ENCODE peak calls at places on chromosomes 4 and X, in nine cellular contexts. One of them, this sample, is unnamed.

GRCh38 chrX:150036181-150036580 is 97.9 kb upstream of the EOLA2 start:
- DNase-seq in NCI-H1105: no peak
- DNase-seq in T-helper 2 cell: no peak
- DNase-seq in AML-193: no peak
- DNase-seq in heart left ventricle: no peak
- DNase-seq in effector memory CD4-positive, alpha-beta T cell: no peak
- DNase-seq in NCI-H1436: no peak
- DNase-seq in neural progenitor cell: no peak
- DNase-seq in HT1080: peak
- DNase-seq in this sample: no peak

GRCh38 chrX:48471504-48471903 is 1.4 kb upstream of the SLC38A5 start:
- DNase-seq in NCI-H1436: no peak
- DNase-seq in NCI-H1105: no peak
- DNase-seq in heart left ventricle: no peak
- DNase-seq in neural progenitor cell: no peak
- DNase-seq in AML-193: no peak
- DNase-seq in effector memory CD4-positive, alpha-beta T cell: no peak
- DNase-seq in HT1080: no peak
- DNase-seq in T-helper 2 cell: no peak
- DNase-seq in this sample: no peak

GRCh38 chrX:108087792-108088191 is 3.5 kb downstream of the PSMD10 start:
- DNase-seq in NCI-H1436: no peak
- DNase-seq in AML-193: no peak
- DNase-seq in HT1080: no peak
- DNase-seq in heart left ventricle: no peak
- DNase-seq in T-helper 2 cell: no peak
- DNase-seq in effector memory CD4-positive, alpha-beta T cell: no peak
- DNase-seq in neural progenitor cell: no peak
- DNase-seq in NCI-H1105: no peak
- DNase-seq in this sample: no peak

GRCh38 chr4:123438031-123438430 is 41.4 kb downstream of the SPRY1 start:
- DNase-seq in AML-193: no peak
- DNase-seq in neural progenitor cell: no peak
- DNase-seq in HT1080: no peak
- DNase-seq in effector memory CD4-positive, alpha-beta T cell: no peak
- DNase-seq in heart left ventricle: no peak
- DNase-seq in T-helper 2 cell: no peak
- DNase-seq in NCI-H1105: no peak
- DNase-seq in NCI-H1436: no peak
- DNase-seq in this sample: no peak

GRCh38 chr4:18722748-18723191 is 701.2 kb upstream of the LCORL start:
- DNase-seq in T-helper 2 cell: no peak
- DNase-seq in AML-193: no peak
- DNase-seq in neural progenitor cell: peak
- DNase-seq in NCI-H1436: no peak
- DNase-seq in effector memory CD4-positive, alpha-beta T cell: no peak
- DNase-seq in NCI-H1105: no peak
- DNase-seq in heart left ventricle: no peak
- DNase-seq in HT1080: no peak
- DNase-seq in this sample: no peak

GRCh38 chrX:118736394-118737010 is 9.1 kb downstream of the IL13RA1 start:
- DNase-seq in T-helper 2 cell: no peak
- DNase-seq in HT1080: no peak
- DNase-seq in effector memory CD4-positive, alpha-beta T cell: no peak
- DNase-seq in heart left ventricle: no peak
- DNase-seq in neural progenitor cell: no peak
- DNase-seq in NCI-H1105: no peak
- DNase-seq in AML-193: no peak
- DNase-seq in NCI-H1436: no peak
- DNase-seq in this sample: no peak

GRCh38 chr4:17884063-17884462 is 73.3 kb downstream of the NCAPG start:
- DNase-seq in effector memory CD4-positive, alpha-beta T cell: no peak
- DNase-seq in heart left ventricle: no peak
- DNase-seq in NCI-H1436: no peak
- DNase-seq in HT1080: peak
- DNase-seq in AML-193: no peak
- DNase-seq in neural progenitor cell: no peak
- DNase-seq in NCI-H1105: no peak
- DNase-seq in T-helper 2 cell: no peak
- DNase-seq in this sample: no peak

GRCh38 chr4:84615355-84615754 is 32.4 kb downstream of the CDS1 start:
- DNase-seq in heart left ventricle: no peak
- DNase-seq in NCI-H1436: no peak
- DNase-seq in HT1080: no peak
- DNase-seq in neural progenitor cell: no peak
- DNase-seq in effector memory CD4-positive, alpha-beta T cell: no peak
- DNase-seq in NCI-H1105: no peak
- DNase-seq in AML-193: no peak
- DNase-seq in T-helper 2 cell: no peak
- DNase-seq in this sample: no peak

GRCh38 chrX:19836337-19836736 is 51.1 kb downstream of the SH3KBP1 start:
- DNase-seq in AML-193: no peak
- DNase-seq in heart left ventricle: no peak
- DNase-seq in NCI-H1436: no peak
- DNase-seq in NCI-H1105: no peak
- DNase-seq in neural progenitor cell: no peak
- DNase-seq in HT1080: no peak
- DNase-seq in effector memory CD4-positive, alpha-beta T cell: no peak
- DNase-seq in T-helper 2 cell: no peak
- DNase-seq in this sample: no peak

GRCh38 chr4:83174844-83175414 is 60.4 kb upstream of the PLAC8 start:
- DNase-seq in NCI-H1436: no peak
- DNase-seq in effector memory CD4-positive, alpha-beta T cell: no peak
- DNase-seq in HT1080: no peak
- DNase-seq in heart left ventricle: no peak
- DNase-seq in neural progenitor cell: no peak
- DNase-seq in AML-193: no peak
- DNase-seq in T-helper 2 cell: no peak
- DNase-seq in NCI-H1105: no peak
- DNase-seq in this sample: no peak

GRCh38 chr4:21826071-21826470 is 122.5 kb downstream of the KCNIP4 start:
- DNase-seq in HT1080: no peak
- DNase-seq in NCI-H1436: no peak
- DNase-seq in AML-193: no peak
- DNase-seq in heart left ventricle: no peak
- DNase-seq in NCI-H1105: no peak
- DNase-seq in T-helper 2 cell: no peak
- DNase-seq in neural progenitor cell: no peak
- DNase-seq in effector memory CD4-positive, alpha-beta T cell: no peak
- DNase-seq in this sample: no peak

GRCh38 chr4:158192439-158193158 is 17.7 kb upstream of the TMEM144 start:
- DNase-seq in NCI-H1105: no peak
- DNase-seq in NCI-H1436: no peak
- DNase-seq in effector memory CD4-positive, alpha-beta T cell: no peak
- DNase-seq in AML-193: no peak
- DNase-seq in HT1080: no peak
- DNase-seq in T-helper 2 cell: no peak
- DNase-seq in neural progenitor cell: no peak
- DNase-seq in heart left ventricle: no peak
- DNase-seq in this sample: no peak

GRCh38 chr4:108168213-108168671 is 490 bp downstream of the LEF1 start:
- DNase-seq in neural progenitor cell: no peak
- DNase-seq in effector memory CD4-positive, alpha-beta T cell: no peak
- DNase-seq in NCI-H1436: no peak
- DNase-seq in T-helper 2 cell: no peak
- DNase-seq in HT1080: no peak
- DNase-seq in heart left ventricle: no peak
- DNase-seq in NCI-H1105: no peak
- DNase-seq in AML-193: no peak
- DNase-seq in this sample: no peak

GRCh38 chrX:102067966-102068723 is 57.3 kb upstream of the TCEAL2 start:
- DNase-seq in NCI-H1436: peak
- DNase-seq in AML-193: peak
- DNase-seq in effector memory CD4-positive, alpha-beta T cell: no peak
- DNase-seq in heart left ventricle: no peak
- DNase-seq in T-helper 2 cell: no peak
- DNase-seq in NCI-H1105: peak
- DNase-seq in HT1080: no peak
- DNase-seq in neural progenitor cell: peak
- DNase-seq in this sample: peak

GRCh38 chr4:577499-578450 is 1.7 kb upstream of the TMEM271 start:
- DNase-seq in T-helper 2 cell: no peak
- DNase-seq in NCI-H1105: peak
- DNase-seq in HT1080: no peak
- DNase-seq in effector memory CD4-positive, alpha-beta T cell: no peak
- DNase-seq in heart left ventricle: no peak
- DNase-seq in AML-193: no peak
- DNase-seq in neural progenitor cell: peak
- DNase-seq in NCI-H1436: peak
- DNase-seq in this sample: no peak

GRCh38 chrX:40651620-40652223 is 4.4 kb upstream of the CXorf38 start:
- DNase-seq in effector memory CD4-positive, alpha-beta T cell: peak
- DNase-seq in heart left ventricle: peak
- DNase-seq in T-helper 2 cell: peak
- DNase-seq in neural progenitor cell: peak
- DNase-seq in NCI-H1436: peak
- DNase-seq in AML-193: peak
- DNase-seq in NCI-H1105: peak
- DNase-seq in HT1080: peak
- DNase-seq in this sample: peak

GRCh38 chr4:156347412-156348075 is 393.9 kb upstream of the CTSO start:
- DNase-seq in AML-193: no peak
- DNase-seq in HT1080: peak
- DNase-seq in heart left ventricle: no peak
- DNase-seq in NCI-H1436: no peak
- DNase-seq in NCI-H1105: no peak
- DNase-seq in effector memory CD4-positive, alpha-beta T cell: no peak
- DNase-seq in neural progenitor cell: no peak
- DNase-seq in T-helper 2 cell: no peak
- DNase-seq in this sample: no peak

GRCh38 chrX:115018040-115018647 is 728 bp upstream of the IL13RA2 start:
- DNase-seq in NCI-H1436: no peak
- DNase-seq in T-helper 2 cell: no peak
- DNase-seq in heart left ventricle: no peak
- DNase-seq in neural progenitor cell: peak
- DNase-seq in effector memory CD4-positive, alpha-beta T cell: no peak
- DNase-seq in HT1080: no peak
- DNase-seq in AML-193: no peak
- DNase-seq in NCI-H1105: no peak
- DNase-seq in this sample: no peak

GRCh38 chrX:154412468-154412867 is 1.1 kb downstream of the TAFAZZIN start:
- DNase-seq in AML-193: peak
- DNase-seq in HT1080: no peak
- DNase-seq in NCI-H1436: no peak
- DNase-seq in neural progenitor cell: no peak
- DNase-seq in T-helper 2 cell: peak
- DNase-seq in effector memory CD4-positive, alpha-beta T cell: no peak
- DNase-seq in heart left ventricle: peak
- DNase-seq in NCI-H1105: no peak
- DNase-seq in this sample: no peak

GRCh38 chr4:21452931-21453330 is 495.6 kb downstream of the KCNIP4 start:
- DNase-seq in NCI-H1436: no peak
- DNase-seq in neural progenitor cell: no peak
- DNase-seq in HT1080: peak
- DNase-seq in heart left ventricle: no peak
- DNase-seq in T-helper 2 cell: no peak
- DNase-seq in NCI-H1105: no peak
- DNase-seq in effector memory CD4-positive, alpha-beta T cell: no peak
- DNase-seq in AML-193: no peak
- DNase-seq in this sample: no peak

GRCh38 chr4:72006576-72006975 is 25.2 kb upstream of the NPFFR2 start:
- DNase-seq in heart left ventricle: no peak
- DNase-seq in NCI-H1436: no peak
- DNase-seq in T-helper 2 cell: no peak
- DNase-seq in effector memory CD4-positive, alpha-beta T cell: no peak
- DNase-seq in HT1080: peak
- DNase-seq in AML-193: no peak
- DNase-seq in neural progenitor cell: no peak
- DNase-seq in NCI-H1105: no peak
- DNase-seq in this sample: no peak

GRCh38 chrX:77160301-77160700 is 286.9 kb upstream of the FGF16 start:
- DNase-seq in effector memory CD4-positive, alpha-beta T cell: no peak
- DNase-seq in neural progenitor cell: peak
- DNase-seq in AML-193: peak
- DNase-seq in HT1080: peak
- DNase-seq in T-helper 2 cell: no peak
- DNase-seq in NCI-H1436: no peak
- DNase-seq in heart left ventricle: no peak
- DNase-seq in NCI-H1105: no peak
- DNase-seq in this sample: no peak

GRCh38 chr4:142435599-142436235 is 410.4 kb downstream of the INPP4B start:
- DNase-seq in NCI-H1436: no peak
- DNase-seq in NCI-H1105: no peak
- DNase-seq in HT1080: no peak
- DNase-seq in AML-193: no peak
- DNase-seq in T-helper 2 cell: no peak
- DNase-seq in neural progenitor cell: peak
- DNase-seq in heart left ventricle: peak
- DNase-seq in effector memory CD4-positive, alpha-beta T cell: no peak
- DNase-seq in this sample: peak

GRCh38 chrX:153864101-153864500 is 21.9 kb downstream of the L1CAM start:
- DNase-seq in effector memory CD4-positive, alpha-beta T cell: no peak
- DNase-seq in heart left ventricle: no peak
- DNase-seq in NCI-H1105: no peak
- DNase-seq in neural progenitor cell: no peak
- DNase-seq in NCI-H1436: no peak
- DNase-seq in AML-193: no peak
- DNase-seq in HT1080: no peak
- DNase-seq in T-helper 2 cell: no peak
- DNase-seq in this sample: no peak

GRCh38 chrX:106899276-106899675 is 3.9 kb downstream of the RIPPLY1 start:
- DNase-seq in AML-193: no peak
- DNase-seq in neural progenitor cell: no peak
- DNase-seq in heart left ventricle: no peak
- DNase-seq in HT1080: peak
- DNase-seq in NCI-H1105: no peak
- DNase-seq in T-helper 2 cell: no peak
- DNase-seq in effector memory CD4-positive, alpha-beta T cell: no peak
- DNase-seq in NCI-H1436: no peak
- DNase-seq in this sample: no peak

GRCh38 chr4:153257151-153257620 is 52.9 kb downstream of the TRIM2 start:
- DNase-seq in heart left ventricle: peak
- DNase-seq in NCI-H1105: peak
- DNase-seq in effector memory CD4-positive, alpha-beta T cell: no peak
- DNase-seq in neural progenitor cell: peak
- DNase-seq in AML-193: no peak
- DNase-seq in T-helper 2 cell: no peak
- DNase-seq in HT1080: peak
- DNase-seq in NCI-H1436: no peak
- DNase-seq in this sample: no peak

GRCh38 chr4:76690091-76690905 is 207.6 kb downstream of the SOWAHB start:
- DNase-seq in neural progenitor cell: no peak
- DNase-seq in NCI-H1105: no peak
- DNase-seq in AML-193: no peak
- DNase-seq in effector memory CD4-positive, alpha-beta T cell: no peak
- DNase-seq in T-helper 2 cell: no peak
- DNase-seq in heart left ventricle: no peak
- DNase-seq in NCI-H1436: no peak
- DNase-seq in HT1080: peak
- DNase-seq in this sample: no peak

GRCh38 chrX:154605566-154605965 is 13.5 kb downstream of the CTAG1B start:
- DNase-seq in neural progenitor cell: no peak
- DNase-seq in heart left ventricle: no peak
- DNase-seq in effector memory CD4-positive, alpha-beta T cell: no peak
- DNase-seq in NCI-H1436: no peak
- DNase-seq in T-helper 2 cell: no peak
- DNase-seq in NCI-H1105: no peak
- DNase-seq in AML-193: no peak
- DNase-seq in HT1080: no peak
- DNase-seq in this sample: no peak

GRCh38 chr4:1683371-1683902 is 676 bp downstream of the FAM53A start:
- DNase-seq in neural progenitor cell: no peak
- DNase-seq in NCI-H1105: no peak
- DNase-seq in heart left ventricle: no peak
- DNase-seq in T-helper 2 cell: no peak
- DNase-seq in NCI-H1436: no peak
- DNase-seq in effector memory CD4-positive, alpha-beta T cell: peak
- DNase-seq in AML-193: no peak
- DNase-seq in HT1080: peak
- DNase-seq in this sample: no peak

GRCh38 chr4:167854881-167855280 is 237.5 kb upstream of the ANXA10 start:
- DNase-seq in NCI-H1436: no peak
- DNase-seq in T-helper 2 cell: no peak
- DNase-seq in AML-193: no peak
- DNase-seq in NCI-H1105: no peak
- DNase-seq in heart left ventricle: no peak
- DNase-seq in HT1080: no peak
- DNase-seq in effector memory CD4-positive, alpha-beta T cell: no peak
- DNase-seq in neural progenitor cell: no peak
- DNase-seq in this sample: no peak

GRCh38 chrX:389021-389441 is 2.3 kb upstream of the PPP2R3B start:
- DNase-seq in NCI-H1105: no peak
- DNase-seq in HT1080: no peak
- DNase-seq in effector memory CD4-positive, alpha-beta T cell: no peak
- DNase-seq in AML-193: no peak
- DNase-seq in neural progenitor cell: no peak
- DNase-seq in heart left ventricle: no peak
- DNase-seq in NCI-H1436: no peak
- DNase-seq in T-helper 2 cell: no peak
- DNase-seq in this sample: no peak